ENCODE peak calls at places on chromosome 5, in eight cellular contexts. One of them, this sample, is unnamed.

GRCh38 chr5:93385665-93386064 is 195.4 kb downstream of the NR2F1-AS1 start:
- DNase-seq in uterus: no peak
- DNase-seq in body of pancreas: no peak
- DNase-seq in MM.1S: no peak
- DNase-seq in BJ: no peak
- DNase-seq in heart left ventricle: no peak
- DNase-seq in foreskin fibroblast: peak; percentile 59
- DNase-seq in breast epithelium: no peak
- DNase-seq in this sample: peak; percentile 21

GRCh38 chr5:114435885-114436299 is 74.0 kb downstream of the KCNN2 start:
- DNase-seq in body of pancreas: no peak
- DNase-seq in uterus: no peak
- DNase-seq in breast epithelium: no peak
- DNase-seq in heart left ventricle: no peak
- DNase-seq in MM.1S: no peak
- DNase-seq in BJ: no peak
- DNase-seq in foreskin fibroblast: no peak
- DNase-seq in this sample: no peak

GRCh38 chr5:30574761-30575160 is 618.7 kb upstream of the CDH6 start:
- DNase-seq in uterus: no peak
- DNase-seq in body of pancreas: no peak
- DNase-seq in breast epithelium: no peak
- DNase-seq in BJ: no peak
- DNase-seq in foreskin fibroblast: no peak
- DNase-seq in MM.1S: no peak
- DNase-seq in heart left ventricle: no peak
- DNase-seq in this sample: no peak

GRCh38 chr5:181198905-181199519 is 6.0 kb downstream of the TRIM7 start:
- DNase-seq in BJ: no peak
- DNase-seq in MM.1S: no peak
- DNase-seq in uterus: no peak
- DNase-seq in breast epithelium: no peak
- DNase-seq in heart left ventricle: no peak
- DNase-seq in body of pancreas: no peak
- DNase-seq in foreskin fibroblast: peak; percentile 42
- DNase-seq in this sample: no peak

GRCh38 chr5:31574777-31575176 is 42.7 kb downstream of the C5orf22 start:
- DNase-seq in BJ: no peak
- DNase-seq in MM.1S: no peak
- DNase-seq in breast epithelium: no peak
- DNase-seq in heart left ventricle: no peak
- DNase-seq in body of pancreas: no peak
- DNase-seq in uterus: no peak
- DNase-seq in foreskin fibroblast: no peak
- DNase-seq in this sample: no peak

GRCh38 chr5:1508679-1509290 is 15.0 kb downstream of the LPCAT1 start:
- DNase-seq in BJ: no peak
- DNase-seq in body of pancreas: peak; percentile 3
- DNase-seq in uterus: peak; percentile 6
- DNase-seq in breast epithelium: no peak
- DNase-seq in heart left ventricle: no peak
- DNase-seq in foreskin fibroblast: peak; percentile 29
- DNase-seq in MM.1S: no peak
- DNase-seq in this sample: no peak

GRCh38 chr5:82820958-82821880 is 256.0 kb downstream of the TMEM167A start:
- DNase-seq in foreskin fibroblast: no peak
- DNase-seq in breast epithelium: no peak
- DNase-seq in body of pancreas: no peak
- DNase-seq in MM.1S: peak; percentile 85
- DNase-seq in heart left ventricle: no peak
- DNase-seq in BJ: no peak
- DNase-seq in uterus: no peak
- DNase-seq in this sample: no peak

GRCh38 chr5:852431-853401 is 1.9 kb upstream of the ZDHHC11 start:
- DNase-seq in foreskin fibroblast: no peak
- DNase-seq in MM.1S: no peak
- DNase-seq in heart left ventricle: peak; percentile 10
- DNase-seq in body of pancreas: no peak
- DNase-seq in BJ: no peak
- DNase-seq in uterus: peak; percentile 4
- DNase-seq in breast epithelium: no peak
- DNase-seq in this sample: no peak

GRCh38 chr5:79181419-79182022 is 54.4 kb upstream of the JMY start:
- DNase-seq in uterus: no peak
- DNase-seq in breast epithelium: no peak
- DNase-seq in body of pancreas: no peak
- DNase-seq in heart left ventricle: no peak
- DNase-seq in MM.1S: no peak
- DNase-seq in BJ: no peak
- DNase-seq in foreskin fibroblast: peak; percentile 21
- DNase-seq in this sample: peak; percentile 61

GRCh38 chr5:143874312-143874711 is 62.4 kb downstream of the HMHB1 start:
- DNase-seq in foreskin fibroblast: peak; percentile 75
- DNase-seq in uterus: no peak
- DNase-seq in breast epithelium: no peak
- DNase-seq in MM.1S: peak; percentile 56
- DNase-seq in body of pancreas: no peak
- DNase-seq in BJ: no peak
- DNase-seq in heart left ventricle: no peak
- DNase-seq in this sample: peak; percentile 79

GRCh38 chr5:68804343-68804742 is 289.5 kb upstream of the SLC30A5 start:
- DNase-seq in BJ: no peak
- DNase-seq in MM.1S: no peak
- DNase-seq in body of pancreas: no peak
- DNase-seq in foreskin fibroblast: no peak
- DNase-seq in uterus: no peak
- DNase-seq in heart left ventricle: no peak
- DNase-seq in breast epithelium: no peak
- DNase-seq in this sample: no peak

GRCh38 chr5:133247881-133248642 is 196.2 kb downstream of the HSPA4 start:
- DNase-seq in uterus: no peak
- DNase-seq in breast epithelium: no peak
- DNase-seq in heart left ventricle: peak; percentile 42
- DNase-seq in BJ: no peak
- DNase-seq in foreskin fibroblast: no peak
- DNase-seq in MM.1S: no peak
- DNase-seq in body of pancreas: peak; percentile 65
- DNase-seq in this sample: peak; percentile 3

GRCh38 chr5:64971538-64971937 is 202.8 kb downstream of the CWC27 start:
- DNase-seq in BJ: no peak
- DNase-seq in MM.1S: no peak
- DNase-seq in heart left ventricle: no peak
- DNase-seq in breast epithelium: no peak
- DNase-seq in body of pancreas: no peak
- DNase-seq in uterus: no peak
- DNase-seq in foreskin fibroblast: peak; percentile 39
- DNase-seq in this sample: peak; percentile 34

GRCh38 chr5:109744261-109744660 is 54.5 kb downstream of the MAN2A1 start:
- DNase-seq in MM.1S: no peak
- DNase-seq in heart left ventricle: no peak
- DNase-seq in foreskin fibroblast: no peak
- DNase-seq in BJ: no peak
- DNase-seq in uterus: no peak
- DNase-seq in breast epithelium: no peak
- DNase-seq in body of pancreas: no peak
- DNase-seq in this sample: no peak

GRCh38 chr5:6159864-6160199 is 218.5 kb downstream of the MED10 start:
- DNase-seq in MM.1S: no peak
- DNase-seq in foreskin fibroblast: no peak
- DNase-seq in body of pancreas: no peak
- DNase-seq in breast epithelium: no peak
- DNase-seq in BJ: no peak
- DNase-seq in uterus: no peak
- DNase-seq in heart left ventricle: no peak
- DNase-seq in this sample: no peak

GRCh38 chr5:96626956-96627355 is 35.2 kb upstream of the CAST start:
- DNase-seq in body of pancreas: no peak
- DNase-seq in breast epithelium: no peak
- DNase-seq in MM.1S: no peak
- DNase-seq in heart left ventricle: no peak
- DNase-seq in BJ: peak; percentile 85
- DNase-seq in foreskin fibroblast: peak; percentile 89
- DNase-seq in uterus: no peak
- DNase-seq in this sample: peak; percentile 98

GRCh38 chr5:172852490-172853354 is 18.7 kb downstream of the ERGIC1 start:
- DNase-seq in BJ: no peak
- DNase-seq in uterus: no peak
- DNase-seq in foreskin fibroblast: peak; percentile 86
- DNase-seq in MM.1S: no peak
- DNase-seq in heart left ventricle: no peak
- DNase-seq in breast epithelium: no peak
- DNase-seq in body of pancreas: no peak
- DNase-seq in this sample: peak; percentile 72
- TF ChIP-seq CTCF in BJ: no peak
- TF ChIP-seq CTCF in uterus: no peak
- TF ChIP-seq CTCF in foreskin fibroblast: no peak
- TF ChIP-seq CTCF in MM.1S: no peak
- TF ChIP-seq CTCF in heart left ventricle: no peak
- TF ChIP-seq CTCF in breast epithelium: no peak
- TF ChIP-seq CTCF in body of pancreas: no peak
- TF ChIP-seq CTCF in this sample: no peak

GRCh38 chr5:113161806-113162205 is 185.2 kb downstream of the DCP2 start:
- DNase-seq in MM.1S: no peak
- DNase-seq in breast epithelium: peak; percentile 27
- DNase-seq in uterus: no peak
- DNase-seq in BJ: no peak
- DNase-seq in heart left ventricle: peak; percentile 52
- DNase-seq in foreskin fibroblast: peak; percentile 47
- DNase-seq in body of pancreas: no peak
- DNase-seq in this sample: no peak
- H3K4me3 ChIP-seq in MM.1S: no peak overlapping the region
- H3K4me3 ChIP-seq in breast epithelium: no peak overlapping the region
- H3K4me3 ChIP-seq in uterus: no peak overlapping the region
- H3K4me3 ChIP-seq in BJ: no peak overlapping the region
- H3K4me3 ChIP-seq in heart left ventricle: no peak overlapping the region
- H3K4me3 ChIP-seq in foreskin fibroblast: no peak overlapping the region
- H3K4me3 ChIP-seq in body of pancreas: no peak overlapping the region
- H3K4me3 ChIP-seq in this sample: no peak overlapping the region

GRCh38 chr5:100313657-100314056 is 221.5 kb upstream of the FAM174A start:
- DNase-seq in heart left ventricle: no peak
- DNase-seq in MM.1S: no peak
- DNase-seq in breast epithelium: no peak
- DNase-seq in BJ: no peak
- DNase-seq in foreskin fibroblast: no peak
- DNase-seq in uterus: no peak
- DNase-seq in body of pancreas: no peak
- DNase-seq in this sample: no peak

GRCh38 chr5:100306000-100306399 is 229.2 kb upstream of the FAM174A start:
- DNase-seq in BJ: no peak
- DNase-seq in breast epithelium: no peak
- DNase-seq in body of pancreas: no peak
- DNase-seq in MM.1S: no peak
- DNase-seq in heart left ventricle: no peak
- DNase-seq in uterus: no peak
- DNase-seq in foreskin fibroblast: no peak
- DNase-seq in this sample: no peak

DNA sequence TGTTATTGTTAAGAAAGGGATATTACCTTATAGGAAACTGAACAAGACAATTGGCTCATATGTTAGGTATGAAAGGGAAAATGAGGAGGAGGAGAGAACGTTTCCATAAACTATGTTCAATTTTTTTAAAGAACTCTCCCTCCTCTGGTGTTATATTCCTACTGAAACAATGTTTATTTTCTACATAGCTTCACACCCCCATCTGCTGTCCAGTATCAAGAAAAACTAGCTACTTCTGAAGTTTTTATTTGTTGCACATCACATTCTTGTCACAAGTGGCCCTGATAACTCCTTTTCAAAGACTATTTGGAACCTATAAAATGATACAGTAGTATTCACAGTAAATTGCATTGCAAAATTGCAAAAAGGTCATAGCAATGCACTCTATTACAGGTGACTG is 223.4 kb upstream of the FAM174A start:
- DNase-seq in MM.1S: peak; percentile 23
- DNase-seq in BJ: no peak
- DNase-seq in body of pancreas: no peak
- DNase-seq in heart left ventricle: no peak
- DNase-seq in uterus: no peak
- DNase-seq in breast epithelium: no peak
- DNase-seq in foreskin fibroblast: no peak
- DNase-seq in this sample: no peak
- TF ChIP-seq CTCF in MM.1S: peak; percentile 31
- TF ChIP-seq CTCF in BJ: no peak
- TF ChIP-seq CTCF in body of pancreas: no peak
- TF ChIP-seq CTCF in heart left ventricle: no peak
- TF ChIP-seq CTCF in uterus: no peak
- TF ChIP-seq CTCF in breast epithelium: no peak
- TF ChIP-seq CTCF in foreskin fibroblast: no peak
- TF ChIP-seq CTCF in this sample: no peak

GRCh38 chr5:154470949-154471870 is 6.8 kb downstream of the HAND1 start:
- DNase-seq in heart left ventricle: no peak
- DNase-seq in uterus: no peak
- DNase-seq in foreskin fibroblast: no peak
- DNase-seq in body of pancreas: no peak
- DNase-seq in MM.1S: peak; percentile 21
- DNase-seq in breast epithelium: no peak
- DNase-seq in BJ: no peak
- DNase-seq in this sample: no peak

GRCh38 chr5:154474957-154475334 is 3.1 kb downstream of the HAND1 start:
- DNase-seq in heart left ventricle: no peak
- DNase-seq in foreskin fibroblast: no peak
- DNase-seq in MM.1S: no peak
- DNase-seq in BJ: no peak
- DNase-seq in body of pancreas: no peak
- DNase-seq in breast epithelium: no peak
- DNase-seq in uterus: no peak
- DNase-seq in this sample: no peak

GRCh38 chr5:154473581-154474266 is 4.3 kb downstream of the HAND1 start:
- DNase-seq in breast epithelium: no peak
- DNase-seq in MM.1S: no peak
- DNase-seq in body of pancreas: no peak
- DNase-seq in foreskin fibroblast: no peak
- DNase-seq in heart left ventricle: no peak
- DNase-seq in uterus: no peak
- DNase-seq in BJ: no peak
- DNase-seq in this sample: no peak

GRCh38 chr5:154474267-154474956 is 3.6 kb downstream of the HAND1 start:
- DNase-seq in foreskin fibroblast: no peak
- DNase-seq in BJ: no peak
- DNase-seq in MM.1S: no peak
- DNase-seq in heart left ventricle: no peak
- DNase-seq in uterus: no peak
- DNase-seq in breast epithelium: no peak
- DNase-seq in body of pancreas: no peak
- DNase-seq in this sample: no peak

DNA sequence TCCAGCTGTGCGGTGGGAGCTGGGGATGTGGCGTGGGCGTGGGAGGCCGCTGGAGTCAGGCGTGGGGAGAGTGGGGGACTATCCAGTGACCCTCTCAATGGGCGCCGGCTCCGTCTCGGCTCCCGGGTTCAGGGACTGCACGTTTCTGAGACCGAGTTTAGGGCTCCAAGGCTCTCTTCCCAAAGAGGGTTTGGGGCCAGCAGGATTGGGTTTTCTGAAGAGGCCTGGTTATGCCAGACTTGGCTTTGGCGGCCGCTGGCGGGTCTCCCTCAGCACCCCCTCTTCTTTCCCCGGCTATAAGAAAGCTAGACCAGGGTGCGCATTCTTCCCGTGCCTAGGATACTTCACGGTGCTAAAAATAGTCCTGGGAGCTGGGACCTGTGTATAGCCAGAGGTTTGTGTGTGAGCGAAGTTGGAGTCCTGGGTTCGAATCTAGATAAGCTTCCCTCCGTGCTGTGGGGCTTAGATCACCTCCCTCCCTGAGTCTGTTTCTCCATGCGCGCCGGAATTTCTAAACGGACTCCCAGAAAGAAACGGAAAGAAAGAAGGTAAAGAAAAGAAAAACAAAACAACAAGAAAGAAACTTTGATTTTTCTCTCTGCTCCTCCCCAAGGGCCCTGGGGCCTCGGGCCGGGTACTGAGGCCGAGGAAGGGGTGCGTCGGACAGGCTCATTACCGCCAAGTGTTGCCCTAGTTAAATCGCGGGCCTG is 5.0 kb downstream of the HAND1 start:
- DNase-seq in heart left ventricle: peak; percentile 49
- DNase-seq in foreskin fibroblast: no peak
- DNase-seq in body of pancreas: no peak
- DNase-seq in breast epithelium: no peak
- DNase-seq in BJ: no peak
- DNase-seq in MM.1S: no peak
- DNase-seq in uterus: no peak
- DNase-seq in this sample: peak; percentile 17
- H3K4me3 ChIP-seq in heart left ventricle: peak overlapping the region; percentile 20
- H3K4me3 ChIP-seq in foreskin fibroblast: no peak overlapping the region
- H3K4me3 ChIP-seq in body of pancreas: no peak overlapping the region
- H3K4me3 ChIP-seq in breast epithelium: no peak overlapping the region
- H3K4me3 ChIP-seq in BJ: no peak overlapping the region
- H3K4me3 ChIP-seq in MM.1S: no peak overlapping the region
- H3K4me3 ChIP-seq in uterus: no peak overlapping the region
- H3K4me3 ChIP-seq in this sample: no peak overlapping the region

This sample was measured in AG10803.